ENCODE peak calls at places on chromosomes 7 and 10, in four cellular contexts. W, H, R and Z are unnamed samples.

GRCh38 chr10:78139336-78139735 is 105.7 kb downstream of the RPS24 start:
- DNase-seq in W (no peak), H (no peak), R (no peak), Z (no peak)

GRCh38 chr7:99403764-99404163 is 4.6 kb downstream of the PDAP1 start:
- DNase-seq in W (no peak), H (no peak), R (no peak), Z (no peak)

GRCh38 chr7:108572487-108572886 is 2.8 kb downstream of the DNAJB9 start:
- DNase-seq in W (no peak), H (no peak), R (no peak), Z (no peak)

GRCh38 chr10:78310481-78311080 is 276.9 kb downstream of the RPS24 start:
- DNase-seq in W (no peak), H (no peak), R (no peak), Z (no peak)

GRCh38 chr7:158371856-158372255 is 215.8 kb downstream of the PTPRN2 start:
- DNase-seq in W (no peak), H (no peak), R (no peak), Z (no peak)

GRCh38 chr10:8312079-8312478 is 257.6 kb downstream of the GATA3 start:
- DNase-seq in W (no peak), H (no peak), R (no peak), Z (no peak)

GRCh38 chr7:76330673-76331072 is 28.1 kb downstream of the YWHAG start:
- DNase-seq in W (no peak), H (no peak), R (no peak), Z (no peak)

GRCh38 chr10:30540286-30540685 is 89.3 kb downstream of the LYZL2 start:
- DNase-seq in W (no peak), H (no peak), R (no peak), Z (no peak)

GRCh38 chr7:158567153-158567603 is 20.4 kb downstream of the PTPRN2 start:
- DNase-seq in W (no peak), H (no peak), R (no peak), Z (no peak)

GRCh38 chr10:32298066-32298812 is 48.7 kb downstream of the EPC1 start:
- DNase-seq in W (peak; percentile 13), H (no peak), R (peak; percentile 75), Z (peak; percentile 44)

GRCh38 chr10:3734111-3734510 is 50.9 kb downstream of the KLF6 start:
- DNase-seq in W (no peak), H (no peak), R (no peak), Z (no peak)

GRCh38 chr7:64999165-65000004 is 7.1 kb downstream of the ERV3-1 start:
- DNase-seq in W (no peak), H (peak; percentile 13), R (no peak), Z (no peak)

GRCh38 chr10:120428754-120429153 is 28.3 kb upstream of the PLPP4 start:
- DNase-seq in W (no peak), H (no peak), R (no peak), Z (no peak)

GRCh38 chr7:123745437-123745836 is 3.4 kb downstream of the WASL start:
- DNase-seq in W (no peak), H (no peak), R (no peak), Z (no peak)

GRCh38 chr10:80589726-80590373 is 52.1 kb downstream of the SH2D4B start:
- DNase-seq in W (no peak), H (peak; percentile 77), R (no peak), Z (no peak)

GRCh38 chr10:21424511-21424910 is 101.0 kb downstream of the SKIDA1 start:
- DNase-seq in W (no peak), H (no peak), R (no peak), Z (no peak)

GRCh38 chr7:28296571-28297483 is 115.5 kb upstream of the CREB5 start:
- DNase-seq in W (peak; percentile 55), H (peak; percentile 57), R (no peak), Z (no peak)

GRCh38 chr10:13382759-13383753 is 35.0 kb upstream of the SEPHS1 start:
- DNase-seq in W (no peak), H (no peak), R (no peak), Z (no peak)

GRCh38 chr10:114021135-114021534 is 22.5 kb upstream of the ADRB1 start:
- DNase-seq in W (no peak), H (no peak), R (no peak), Z (no peak)

GRCh38 chr10:112775347-112775746 is 174.7 kb upstream of the TCF7L2 start:
- DNase-seq in W (no peak), H (no peak), R (no peak), Z (no peak)

GRCh38 chr10:132374612-132375011 is 22.4 kb upstream of the PWWP2B start:
- DNase-seq in W (no peak), H (no peak), R (no peak), Z (no peak)

GRCh38 chr7:36084485-36085091 is 68.5 kb upstream of the EEPD1 start:
- DNase-seq in W (peak; percentile 52), H (no peak), R (peak; percentile 41), Z (peak; percentile 14)